ENCODE peak calls at places on chromosomes 2 and 18, in four cellular contexts. E is upper lobe of right lung, R is HFFc6, A is B cell. Y is an unnamed sample.

GRCh38 chr2:55809875-55810620 is 113.5 kb downstream of the EFEMP1 start:
- DNase-seq in E (no peak), R (no peak), A (no peak), Y (no peak)

GRCh38 chr2:129092871-129093385 is 774.3 kb upstream of the HS6ST1 start:
- DNase-seq in E (no peak), R (no peak), A (no peak), Y (no peak)

GRCh38 chr2:71961289-71962027 is 186.2 kb downstream of the CYP26B1 start:
- DNase-seq in E (no peak), R (no peak), A (no peak), Y (no peak)

GRCh38 chr2:157468931-157469708 is 25.2 kb upstream of the CYTIP start:
- DNase-seq in E (no peak), R (peak; percentile 59), A (peak; percentile 40), Y (no peak)

GRCh38 chr18:36050479-36050878 is 16.9 kb downstream of the RPRD1A start:
- DNase-seq in E (no peak), R (no peak), A (no peak), Y (no peak)

GRCh38 chr18:22170421-22171262 is 1.3 kb downstream of the GATA6 start:
- DNase-seq in E (peak; percentile 80), R (peak; percentile 22), A (no peak), Y (peak; percentile 35)

GRCh38 chr2:220096406-220096805 is 469.0 kb downstream of the SLC4A3 start:
- DNase-seq in E (no peak), R (peak; percentile 66), A (no peak), Y (no peak)

GRCh38 chr2:180983468-180984388 is 3.3 kb downstream of the UBE2E3 start:
- DNase-seq in E (no peak), R (peak; percentile 55), A (peak; percentile 56), Y (peak; percentile 20)

GRCh38 chr2:124804014-124804940 is 779.2 kb downstream of the CNTNAP5 start:
- DNase-seq in E (no peak), R (peak; percentile 9), A (no peak), Y (no peak)

GRCh38 chr18:67010916-67011315 is 407.0 kb upstream of the CDH19 start:
- DNase-seq in E (no peak), R (no peak), A (no peak), Y (no peak)

GRCh38 chr2:68046224-68046623 is 16.6 kb downstream of the C1D start:
- DNase-seq in E (no peak), R (no peak), A (no peak), Y (no peak)

GRCh38 chr18:79470547-79470946 is 74.8 kb downstream of the NFATC1 start:
- DNase-seq in E (no peak), R (no peak), A (no peak), Y (peak; percentile 37)

GRCh38 chr2:157897106-157897971 is 21.2 kb upstream of the ACVR1 start:
- DNase-seq in E (no peak), R (no peak), A (no peak), Y (peak; percentile 64)

GRCh38 chr2:177989029-177989885 is 83.3 kb downstream of the PDE11A start:
- DNase-seq in E (no peak), R (peak; percentile 76), A (no peak), Y (no peak)

GRCh38 chr18:59874166-59874565 is 25.6 kb upstream of the PMAIP1 start:
- DNase-seq in E (no peak), R (peak; percentile 85), A (no peak), Y (no peak)

GRCh38 chr2:218748795-218749429 is 33.0 kb upstream of the CYP27A1 start:
- DNase-seq in E (no peak), R (no peak), A (no peak), Y (no peak)
- TF ChIP-seq CTCF in E (no peak), R (no peak), A (no peak), Y (no peak)

GRCh38 chr2:120443946-120444345 is 98.0 kb downstream of the INHBB start:
- DNase-seq in E (no peak), R (no peak), A (no peak), Y (no peak)

GRCh38 chr2:120441744-120442471 is 96.0 kb downstream of the INHBB start:
- DNase-seq in E (peak; percentile 85), R (no peak), A (no peak), Y (peak; percentile 8)

GRCh38 chr2:120444691-120445240 is 98.8 kb downstream of the INHBB start:
- DNase-seq in E (no peak), R (no peak), A (no peak), Y (no peak)

GRCh38 chr2:120442541-120442922 is 96.6 kb downstream of the INHBB start:
- DNase-seq in E (no peak), R (no peak), A (no peak), Y (no peak)

DNA sequence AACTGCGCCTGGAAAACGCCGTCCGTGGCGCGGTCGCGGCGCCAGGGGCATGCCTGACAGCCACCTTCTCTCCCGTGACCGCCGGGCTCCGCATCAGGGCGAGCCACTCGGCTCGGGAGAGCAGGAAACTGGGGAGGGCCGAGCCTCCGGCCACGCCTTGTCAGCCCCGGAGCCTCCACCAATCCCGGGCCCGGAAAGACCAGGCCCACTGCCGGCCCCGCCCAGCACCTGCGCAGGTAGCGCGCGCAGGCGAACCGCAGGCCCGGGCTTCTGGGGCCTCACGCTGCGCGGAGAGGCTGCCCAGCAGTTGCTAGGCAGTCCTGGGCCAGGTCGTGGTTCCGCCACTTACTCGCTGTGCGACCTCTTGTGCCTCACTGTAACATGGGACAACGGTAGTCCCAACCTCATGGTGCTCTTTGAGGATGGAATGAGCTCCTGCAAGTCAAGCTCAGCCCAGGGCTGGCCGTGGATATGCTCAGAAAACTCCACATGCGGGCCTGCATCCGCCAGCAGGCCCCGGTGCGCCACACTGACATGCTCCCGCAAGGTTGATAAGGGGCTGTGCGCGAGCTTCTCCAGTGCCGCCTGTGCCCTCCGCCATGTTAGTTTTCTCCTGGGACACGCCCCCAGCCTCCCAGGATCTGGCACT is 97.1 kb downstream of the INHBB start:
- DNase-seq in E (peak; percentile 94), R (no peak), A (no peak), Y (peak; percentile 40)
- TF ChIP-seq CTCF in E (no peak), R (no peak), A (no peak), Y (no peak)

GRCh38 chr2:115165529-115166109 is 723.2 kb downstream of the DPP10 start:
- DNase-seq in E (no peak), R (peak; percentile 27), A (no peak), Y (peak; percentile 8)
- TF ChIP-seq CTCF in E (peak; percentile 60), R (peak; percentile 79), A (no peak), Y (peak; percentile 46)

GRCh38 chr18:76426738-76427305 is 68.2 kb downstream of the ZNF516 start:
- DNase-seq in E (peak; percentile 73), R (peak; percentile 21), A (no peak), Y (peak; percentile 18)
- TF ChIP-seq CTCF in E (peak; percentile 75), R (peak; percentile 92), A (no peak), Y (no peak)

DNA sequence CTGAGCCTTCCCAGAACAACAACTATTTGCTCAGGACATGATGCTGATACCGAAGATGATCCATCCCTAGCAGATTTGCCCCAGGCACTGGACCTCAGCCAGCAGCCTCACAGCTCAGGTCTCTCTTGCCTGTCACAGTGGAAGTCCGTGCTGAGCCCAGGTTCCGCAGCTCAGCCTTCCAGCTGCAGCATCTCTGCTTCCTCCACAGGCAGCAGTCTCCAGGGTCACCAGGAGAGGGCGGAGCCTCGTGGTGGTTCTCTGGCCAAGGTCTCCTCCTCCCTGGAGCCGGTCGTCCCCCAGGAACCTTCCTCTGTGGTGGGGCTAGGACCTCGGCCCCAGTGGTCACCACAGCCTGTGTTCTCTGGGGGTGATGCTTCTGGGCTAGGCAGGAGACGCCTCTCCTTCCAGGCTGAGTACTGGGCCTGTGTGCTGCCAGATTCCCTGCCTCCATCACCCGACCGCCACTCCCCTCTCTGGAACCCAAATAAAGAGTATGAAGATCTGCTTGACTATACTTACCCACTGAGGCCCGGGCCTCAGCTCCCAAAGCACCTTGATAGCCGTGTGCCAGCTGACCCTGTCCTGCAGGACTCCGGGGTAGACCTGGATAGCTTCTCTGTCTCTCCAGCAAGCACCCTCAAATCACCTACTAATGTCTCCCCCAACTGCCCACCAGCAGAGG is 15.4 kb downstream of the CEP68 start:
- DNase-seq in E (no peak), R (peak; percentile 41), A (no peak), Y (no peak)
- TF ChIP-seq CTCF in E (no peak), R (peak; percentile 58), A (no peak), Y (no peak)

DNA sequence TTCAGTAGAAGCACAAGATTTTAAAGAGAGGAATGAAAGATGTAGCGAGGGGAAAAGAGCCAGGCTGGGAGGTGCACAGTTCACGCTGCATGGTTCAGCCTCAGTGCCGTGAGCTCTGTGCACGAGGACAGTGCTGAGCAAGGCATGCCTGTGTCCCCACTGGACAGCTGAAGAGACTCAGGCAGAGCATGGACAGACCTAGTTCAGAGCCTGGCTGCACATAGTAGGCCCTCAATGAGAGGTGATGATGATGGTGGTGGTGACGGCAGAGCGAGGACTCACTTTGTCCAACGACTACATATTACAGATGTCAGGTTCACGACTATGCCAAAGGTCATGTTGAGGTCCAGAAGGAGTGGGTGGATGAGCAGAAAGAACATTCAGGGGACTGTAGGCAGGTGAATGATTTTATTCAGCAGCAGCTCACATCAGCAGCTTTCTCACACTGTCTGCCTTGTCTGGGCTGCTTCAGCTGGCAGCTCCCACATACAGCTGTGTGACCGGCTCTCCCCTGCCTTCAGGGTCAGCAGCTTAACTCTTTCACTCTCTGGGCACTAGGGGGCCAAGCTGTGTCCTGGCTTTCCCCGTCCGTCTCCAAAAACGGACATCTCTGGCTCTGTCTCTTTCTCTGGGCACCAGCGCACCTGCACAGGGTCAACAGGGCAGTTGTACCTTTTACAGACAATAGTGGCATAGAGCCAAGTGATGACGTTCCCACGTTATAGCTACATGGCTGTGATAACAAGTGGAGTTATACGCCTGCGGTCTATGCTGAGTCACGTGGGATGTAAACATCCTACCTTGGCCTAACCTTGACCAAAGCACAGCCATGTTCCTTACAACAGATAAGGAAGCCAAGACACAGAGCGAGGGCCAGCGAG is 128.8 kb upstream of the MSH6 start:
- DNase-seq in E (peak; percentile 32), R (no peak), A (no peak), Y (no peak)
- TF ChIP-seq CTCF in E (peak; percentile 14), R (peak; percentile 27), A (no peak), Y (no peak)

GRCh38 chr2:120175000-120175581 is 48.1 kb downstream of the TMEM185B start:
- DNase-seq in E (no peak), R (peak; percentile 56), A (no peak), Y (no peak)
- TF ChIP-seq CTCF in E (peak; percentile 74), R (peak; percentile 92), A (peak; percentile 94), Y (peak; percentile 93)

Y was measured in activated CD8-positive, alpha-beta T cell treated with anti-CD3 and anti-CD28 coated beads for 36 hours.